ENCODE peak calls at places on chromosomes 5 and 9, in ten cellular contexts. Z, S, F, U, O, N, J, G, H and A are unnamed samples.

GRCh38 chr5:170541146-170541769 is 37.4 kb downstream of the KCNIP1 start:
- DNase-seq in Z (no peak), S (no peak), F (no peak), U (no peak), O (no peak), N (no peak), J (no peak), G (no peak), H (no peak), A (no peak)

GRCh38 chr5:2867373-2867933 is 116.0 kb upstream of the IRX2 start:
- DNase-seq in Z (no peak), S (no peak), F (no peak), U (no peak), O (no peak), N (no peak), J (no peak), G (no peak), H (no peak), A (no peak)

GRCh38 chr5:136776022-136776927 is 410.9 kb upstream of the TRPC7 start:
- DNase-seq in Z (peak), S (peak), F (no peak), U (no peak), O (peak), N (no peak), J (no peak), G (peak), H (peak), A (no peak)

GRCh38 chr5:126070481-126070880 is 352.7 kb upstream of the GRAMD2B start:
- DNase-seq in Z (no peak), S (no peak), F (no peak), U (no peak), O (no peak), N (no peak), J (peak), G (peak), H (no peak), A (peak)

GRCh38 chr5:176596689-176597416 is 13.1 kb downstream of the GPRIN1 start:
- DNase-seq in Z (no peak), S (peak), F (no peak), U (peak), O (peak), N (peak), J (no peak), G (no peak), H (no peak), A (no peak)

GRCh38 chr5:130055572-130055971 is 151.3 kb downstream of the CHSY3 start:
- DNase-seq in Z (no peak), S (no peak), F (no peak), U (no peak), O (peak), N (no peak), J (no peak), G (no peak), H (no peak), A (no peak)

GRCh38 chr5:93425102-93425501 is 155.9 kb downstream of the NR2F1-AS1 start:
- DNase-seq in Z (no peak), S (no peak), F (no peak), U (no peak), O (peak), N (no peak), J (no peak), G (peak), H (peak), A (no peak)

GRCh38 chr5:136042665-136043121 is 13.9 kb downstream of the TGFBI start:
- DNase-seq in Z (no peak), S (no peak), F (no peak), U (no peak), O (no peak), N (no peak), J (peak), G (no peak), H (no peak), A (peak)

GRCh38 chr9:38142201-38142600 is 73.2 kb upstream of the SHB start:
- DNase-seq in Z (no peak), S (no peak), F (no peak), U (no peak), O (peak), N (no peak), J (peak), G (peak), H (peak), A (no peak)

GRCh38 chr5:95959964-95960801 is 1.5 kb downstream of the ELL2 start:
- DNase-seq in Z (no peak), S (peak), F (peak), U (no peak), O (peak), N (peak), J (peak), G (peak), H (peak), A (peak)

GRCh38 chr9:131650254-131650653 is 89.6 kb downstream of the RAPGEF1 start:
- DNase-seq in Z (peak), S (peak), F (peak), U (no peak), O (peak), N (peak), J (no peak), G (peak), H (peak), A (peak)

GRCh38 chr5:149442563-149443182 is 63.6 kb upstream of the IL17B start:
- DNase-seq in Z (no peak), S (peak), F (peak), U (peak), O (peak), N (peak), J (peak), G (peak), H (peak), A (peak)

GRCh38 chr5:115542076-115542475 is 2.5 kb downstream of the FEM1C start:
- DNase-seq in Z (no peak), S (no peak), F (no peak), U (no peak), O (peak), N (no peak), J (no peak), G (no peak), H (peak), A (no peak)

GRCh38 chr5:149172261-149172660 is 31.0 kb downstream of the ABLIM3 start:
- DNase-seq in Z (peak), S (peak), F (no peak), U (no peak), O (peak), N (peak), J (peak), G (peak), H (peak), A (peak)

GRCh38 chr5:16500024-16500423 is 34.4 kb upstream of the ZNF622 start:
- DNase-seq in Z (no peak), S (no peak), F (no peak), U (no peak), O (no peak), N (no peak), J (no peak), G (no peak), H (no peak), A (no peak)
- H3K4me3 ChIP-seq in Z (no peak), S (no peak), F (no peak), U (no peak), O (no peak), N (no peak), J (no peak), G (no peak), H (no peak), A (no peak)

GRCh38 chr5:150579462-150580400 is 60.7 kb upstream of the SYNPO start:
- DNase-seq in Z (no peak), S (no peak), F (no peak), U (no peak), O (no peak), N (no peak), J (no peak), G (no peak), H (no peak), A (peak)

GRCh38 chr5:150576449-150576949 is 64.0 kb upstream of the SYNPO start:
- DNase-seq in Z (no peak), S (no peak), F (no peak), U (no peak), O (no peak), N (no peak), J (no peak), G (no peak), H (no peak), A (no peak)

GRCh38 chr5:150575745-150576448 is 64.6 kb upstream of the SYNPO start:
- DNase-seq in Z (no peak), S (no peak), F (no peak), U (no peak), O (no peak), N (no peak), J (no peak), G (no peak), H (no peak), A (no peak)

GRCh38 chr5:150578781-150579461 is 61.5 kb upstream of the SYNPO start:
- DNase-seq in Z (no peak), S (no peak), F (no peak), U (no peak), O (no peak), N (no peak), J (no peak), G (no peak), H (no peak), A (no peak)

GRCh38 chr5:150577378-150577777 is 63.1 kb upstream of the SYNPO start:
- DNase-seq in Z (no peak), S (no peak), F (no peak), U (no peak), O (no peak), N (no peak), J (no peak), G (no peak), H (no peak), A (no peak)
- TF ChIP-seq CTCF in Z (no peak), S (no peak), F (no peak), U (no peak), O (no peak), N (no peak), J (no peak), G (no peak), H (no peak), A (no peak)

GRCh38 chr5:32508806-32509805 is 64.6 kb upstream of the ZFR start:
- DNase-seq in Z (no peak), S (no peak), F (no peak), U (no peak), O (peak), N (no peak), J (no peak), G (no peak), H (no peak), A (no peak)
- H3K4me3 ChIP-seq in Z (no peak), S (no peak), F (no peak), U (no peak), O (no peak), N (no peak), J (no peak), G (no peak), H (no peak), A (no peak)

DNA sequence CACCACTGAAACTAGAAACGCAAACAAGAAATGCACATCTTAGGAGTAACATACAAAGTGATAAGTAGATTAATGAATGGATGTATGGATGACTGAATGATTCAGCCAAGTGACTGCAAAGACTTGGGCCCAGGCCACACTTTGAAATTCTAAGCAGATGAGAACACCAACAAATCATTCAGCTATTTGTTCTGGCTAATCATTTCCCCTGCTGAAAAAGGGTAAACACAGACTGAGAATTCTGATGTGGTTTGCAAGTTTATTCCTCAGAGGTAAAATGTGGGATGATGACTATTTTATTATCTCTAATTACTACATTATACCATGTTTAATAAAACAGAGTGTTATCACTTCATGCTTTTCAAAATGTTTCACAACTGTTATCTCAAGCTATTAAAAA is 163.2 kb upstream of the ADAMTS16 start:
- DNase-seq in Z (no peak), S (no peak), F (no peak), U (no peak), O (peak), N (no peak), J (no peak), G (peak), H (no peak), A (peak)
- TF ChIP-seq CTCF in Z (no peak), S (no peak), F (no peak), U (no peak), O (no peak), N (no peak), J (no peak), G (no peak), H (no peak), A (no peak)

GRCh38 chr5:40904205-40904993 is 4.9 kb upstream of the C7 start:
- DNase-seq in Z (peak), S (peak), F (peak), U (peak), O (peak), N (peak), J (peak), G (peak), H (peak), A (peak)
- H3K4me3 ChIP-seq in Z (no peak), S (no peak), F (no peak), U (no peak), O (no peak), N (no peak), J (no peak), G (no peak), H (no peak), A (no peak)

GRCh38 chr5:172641359-172642045 is 439 bp downstream of the NEURL1B start:
- DNase-seq in Z (no peak), S (no peak), F (no peak), U (peak), O (no peak), N (no peak), J (no peak), G (no peak), H (no peak), A (no peak)
- TF ChIP-seq CTCF in Z (no peak), S (no peak), F (no peak), U (peak), O (peak), N (no peak), J (peak), G (no peak), H (peak), A (peak)

GRCh38 chr5:143065185-143065584 is 295.0 kb downstream of the ARHGAP26 start:
- DNase-seq in Z (peak), S (peak), F (peak), U (no peak), O (peak), N (peak), J (peak), G (peak), H (peak), A (peak)
- H3K4me3 ChIP-seq in Z (no peak), S (no peak), F (no peak), U (no peak), O (no peak), N (no peak), J (no peak), G (no peak), H (no peak), A (no peak)